ENCODE peak calls at places on chromosomes 7 and 10, in eight cellular contexts. I, Q, H, U, J, X, G and W are unnamed samples.
A peak's percentile ranks its signal among the peaks of the same experiment; 100 is the strongest.

GRCh38 chr10:100508691-100509150 is 10.9 kb downstream of the SEC31B start:
- DNase-seq in G (peak; percentile 53), Q (no peak), J (peak; percentile 67), H (peak; percentile 24), U (no peak), X (peak; percentile 44), I (no peak), W (peak; percentile 73)

GRCh38 chr10:87782721-87783120 is 35.3 kb downstream of the ATAD1 start:
- DNase-seq in U (no peak), I (no peak), G (no peak), Q (no peak), J (no peak), H (no peak), X (no peak), W (peak; percentile 65)

GRCh38 chr7:45982912-45983719 is 62.0 kb upstream of the IGFBP3 start:
- DNase-seq in X (no peak), G (no peak), J (no peak), I (no peak), H (no peak), U (peak; percentile 12), Q (no peak), W (no peak)

GRCh38 chr7:75679060-75679459 is 59.7 kb downstream of the HIP1 start:
- DNase-seq in J (no peak), H (no peak), Q (no peak), X (no peak), G (no peak), U (no peak), I (no peak), W (no peak)

GRCh38 chr10:65194131-65194530 is 1672.9 kb downstream of the REEP3 start:
- DNase-seq in X (no peak), G (no peak), H (no peak), J (peak; percentile 2), U (no peak), I (no peak), Q (no peak), W (peak; percentile 43)

GRCh38 chr7:35695628-35695888 is 623 bp upstream of the HERPUD2 start:
- DNase-seq in J (no peak), X (peak; percentile 41), I (no peak), U (no peak), Q (no peak), G (no peak), H (no peak), W (no peak)

GRCh38 chr7:77235280-77235679 is 35.7 kb upstream of the FGL2 start:
- DNase-seq in U (no peak), G (no peak), I (no peak), X (no peak), H (no peak), Q (no peak), J (peak; percentile 65), W (peak; percentile 51)

GRCh38 chr10:38228394-38228793 is 134.3 kb downstream of the ZNF37A start:
- DNase-seq in H (no peak), U (no peak), X (no peak), I (no peak), J (no peak), Q (no peak), G (no peak), W (no peak)

GRCh38 chr10:102334106-102334505 is 61.4 kb upstream of the NFKB2 start:
- DNase-seq in J (peak; percentile 79), X (no peak), U (no peak), Q (peak; percentile 32), I (no peak), H (no peak), G (no peak), W (no peak)

GRCh38 chr10:44249490-44249889 is 135.4 kb downstream of the CXCL12 start:
- DNase-seq in G (no peak), J (no peak), I (no peak), X (no peak), U (no peak), H (no peak), Q (no peak), W (no peak)

GRCh38 chr7:81402227-81402626 is 367.6 kb downstream of the HGF start:
- DNase-seq in H (no peak), G (no peak), J (peak; percentile 43), I (no peak), U (no peak), X (no peak), Q (no peak), W (no peak)

GRCh38 chr7:11726251-11727155 is 105.5 kb downstream of the THSD7A start:
- DNase-seq in X (no peak), Q (no peak), J (peak; percentile 88), H (peak; percentile 33), G (no peak), I (no peak), U (no peak), W (peak; percentile 78)

GRCh38 chr7:95276114-95276513 is 48.2 kb downstream of the PON1 start:
- DNase-seq in U (no peak), Q (no peak), J (no peak), X (no peak), I (no peak), H (no peak), G (no peak), W (peak; percentile 3)

GRCh38 chr7:44046321-44047061 is 2.0 kb downstream of the DBNL start:
- DNase-seq in Q (no peak), G (no peak), J (no peak), X (peak; percentile 60), H (no peak), I (no peak), U (no peak), W (no peak)

GRCh38 chr10:110358869-110359629 is 54.3 kb upstream of the SMNDC1 start:
- DNase-seq in J (no peak), H (no peak), U (no peak), I (no peak), Q (peak; percentile 80), X (no peak), G (peak; percentile 9), W (peak; percentile 84)

GRCh38 chr7:155001756-155002410 is 1.0 kb downstream of the PAXIP1 start:
- DNase-seq in X (peak; percentile 42), U (no peak), J (peak; percentile 6), I (no peak), Q (no peak), H (no peak), G (peak; percentile 2), W (no peak)

GRCh38 chr7:37110641-37111421 is 337.8 kb downstream of the ELMO1 start:
- DNase-seq in H (no peak), J (no peak), Q (no peak), U (no peak), I (no peak), X (no peak), G (no peak), W (no peak)

GRCh38 chr7:6221340-6222319 is 50.8 kb downstream of the CYTH3 start:
- DNase-seq in G (peak; percentile 22), X (peak; percentile 45), I (no peak), H (no peak), J (no peak), U (no peak), Q (no peak), W (no peak)

GRCh38 chr10:75049316-75050285 is 61.9 kb upstream of the SAMD8 start:
- DNase-seq in G (no peak), U (no peak), X (no peak), Q (no peak), J (peak; percentile 42), H (no peak), I (no peak), W (no peak)

GRCh38 chr10:99399664-99400063 is 30.8 kb downstream of the GOT1 start:
- DNase-seq in X (no peak), G (no peak), I (no peak), H (no peak), U (no peak), Q (no peak), J (no peak), W (no peak)

GRCh38 chr10:22629126-22629525 is 85.3 kb downstream of the PIP4K2A start:
- DNase-seq in Q (no peak), G (no peak), H (no peak), U (no peak), I (no peak), J (no peak), X (no peak), W (no peak)

GRCh38 chr7:39606352-39606751 is 17.0 kb upstream of the RALA start:
- DNase-seq in U (no peak), I (no peak), G (no peak), Q (no peak), H (no peak), X (no peak), J (no peak), W (peak; percentile 50)
- TF ChIP-seq CTCF in U (no peak), I (no peak), G (no peak), Q (no peak), H (no peak), X (no peak), J (no peak), W (no peak)

DNA sequence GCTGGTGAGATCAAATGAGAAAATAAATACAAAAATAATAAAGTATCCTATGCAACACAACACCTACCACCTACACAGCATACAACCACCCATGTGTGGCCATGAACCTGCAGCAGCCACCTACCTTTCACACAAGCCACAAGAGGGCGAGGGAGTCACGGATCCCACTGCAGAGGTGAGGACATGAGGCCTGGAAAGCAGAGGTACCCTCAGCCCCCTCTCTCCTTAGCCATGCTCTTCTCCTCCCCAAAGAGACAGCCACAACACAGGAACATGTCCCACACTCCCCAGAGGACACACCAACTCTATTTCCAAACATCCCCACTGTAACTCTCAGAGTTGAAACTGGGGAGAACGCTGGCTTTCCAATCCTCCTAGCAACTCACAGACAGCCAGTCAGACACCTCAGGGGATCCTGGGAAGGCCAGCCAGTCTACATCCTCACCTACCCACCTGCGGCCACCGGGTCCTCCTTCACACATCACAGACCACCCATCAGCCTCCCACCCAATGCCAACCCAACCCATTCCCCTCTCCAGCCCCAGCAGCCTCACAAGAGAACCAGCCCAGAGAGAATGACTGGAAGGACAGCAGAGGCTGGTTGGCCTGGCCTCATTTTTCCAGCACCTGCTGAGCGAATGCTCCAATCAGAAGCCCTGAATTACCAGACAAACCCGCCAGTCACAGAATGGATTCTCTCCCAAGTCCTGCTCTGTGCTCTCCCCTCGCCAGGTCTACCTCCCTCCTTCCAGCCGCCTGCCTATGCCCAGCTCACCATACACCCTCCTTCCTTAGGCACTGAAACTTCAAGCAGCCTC is 18.4 kb downstream of the DLG5 start:
- DNase-seq in J (no peak), U (no peak), G (no peak), Q (no peak), I (no peak), H (no peak), X (no peak), W (peak; percentile 48)
- TF ChIP-seq CTCF in J (no peak), U (peak; percentile 13), G (no peak), Q (no peak), I (no peak), H (no peak), X (no peak), W (peak; percentile 54)

DNA sequence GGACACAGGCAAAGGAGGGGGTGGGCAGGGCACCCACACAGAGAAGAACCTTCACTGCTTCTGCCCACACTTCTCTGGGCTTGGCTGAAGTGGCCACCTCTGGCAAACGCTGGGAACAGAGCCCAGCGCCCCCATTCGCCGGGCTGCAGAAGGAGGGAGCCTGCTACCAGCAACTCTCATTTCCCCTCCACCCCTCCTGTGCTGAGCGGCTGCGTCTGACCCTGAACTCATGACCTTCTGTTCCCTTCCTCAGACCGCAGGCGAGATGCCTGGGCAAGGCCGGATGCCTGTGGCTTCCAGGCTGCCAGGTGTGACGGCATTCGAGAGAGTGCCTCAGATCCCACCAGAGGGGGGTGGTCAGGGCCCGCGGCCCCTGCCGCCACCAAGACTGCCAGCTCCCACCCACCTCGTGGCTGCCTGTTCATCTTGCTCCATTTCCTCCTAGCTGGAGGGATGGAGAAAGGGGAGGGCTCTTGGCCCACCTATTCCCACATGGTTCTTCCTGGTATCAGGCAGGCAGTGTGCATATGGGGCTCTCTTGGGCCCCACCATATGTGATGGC is 19.8 kb downstream of the DNAJB12 start:
- DNase-seq in J (peak; percentile 99), G (peak; percentile 22), U (peak; percentile 68), Q (peak; percentile 97), H (no peak), X (peak; percentile 95), I (peak; percentile 49), W (peak; percentile 66)
- TF ChIP-seq CTCF in J (peak; percentile 21), G (peak; percentile 17), U (no peak), Q (peak; percentile 29), H (no peak), X (no peak), I (no peak), W (no peak)

GRCh38 chr10:89555688-89556445 is 20.5 kb upstream of the SLC16A12 start:
- DNase-seq in G (peak; percentile 16), H (no peak), U (no peak), Q (no peak), X (no peak), J (peak; percentile 38), I (no peak), W (peak; percentile 34)
- TF ChIP-seq CTCF in G (peak; percentile 40), H (peak; percentile 16), U (no peak), Q (no peak), X (no peak), J (peak; percentile 18), I (no peak), W (peak; percentile 19)